ENCODE peak calls at places on chromosomes 1 and 21, in five cellular contexts. One of them, this sample, is unnamed.
A peak's percentile ranks its signal among the peaks of the same experiment; 100 is the strongest.

GRCh38 chr21:15768853-15769252 is 39.1 kb downstream of the USP25 start:
- DNase-seq in lower lobe of right lung: no peak
- DNase-seq in coronary artery: no peak
- DNase-seq in AG10803: no peak
- DNase-seq in heart right ventricle: no peak
- DNase-seq in this sample: no peak

GRCh38 chr1:45752014-45752413 is 1.6 kb upstream of the IPP start:
- DNase-seq in heart right ventricle: no peak
- DNase-seq in AG10803: no peak
- DNase-seq in coronary artery: no peak
- DNase-seq in lower lobe of right lung: no peak
- DNase-seq in this sample: no peak

GRCh38 chr1:245587435-245588105 is 432.8 kb downstream of the KIF26B start:
- DNase-seq in coronary artery: peak; percentile 36
- DNase-seq in AG10803: no peak
- DNase-seq in heart right ventricle: no peak
- DNase-seq in lower lobe of right lung: no peak
- DNase-seq in this sample: no peak

GRCh38 chr1:221274373-221274772 is 395.1 kb downstream of the HLX start:
- DNase-seq in AG10803: no peak
- DNase-seq in coronary artery: no peak
- DNase-seq in lower lobe of right lung: no peak
- DNase-seq in heart right ventricle: no peak
- DNase-seq in this sample: no peak

GRCh38 chr1:234881893-234882771 is 246.5 kb downstream of the TOMM20 start:
- DNase-seq in lower lobe of right lung: no peak
- DNase-seq in AG10803: no peak
- DNase-seq in coronary artery: no peak
- DNase-seq in heart right ventricle: no peak
- DNase-seq in this sample: no peak

GRCh38 chr1:8317647-8318360 is at the start of gene SLC45A1:
- DNase-seq in coronary artery: no peak
- DNase-seq in lower lobe of right lung: peak; percentile 85
- DNase-seq in heart right ventricle: peak; percentile 86
- DNase-seq in AG10803: peak; percentile 41
- DNase-seq in this sample: peak; percentile 74

GRCh38 chr1:31327381-31327780 is 30.5 kb downstream of the ZCCHC17 start:
- DNase-seq in heart right ventricle: no peak
- DNase-seq in lower lobe of right lung: no peak
- DNase-seq in AG10803: peak; percentile 40
- DNase-seq in coronary artery: no peak
- DNase-seq in this sample: no peak

GRCh38 chr1:209707308-209707707 is 2.7 kb downstream of the HSD11B1 start:
- DNase-seq in heart right ventricle: no peak
- DNase-seq in lower lobe of right lung: no peak
- DNase-seq in AG10803: no peak
- DNase-seq in coronary artery: no peak
- DNase-seq in this sample: no peak

GRCh38 chr1:147281950-147282349 is 39.5 kb downstream of the CHD1L start:
- DNase-seq in coronary artery: no peak
- DNase-seq in lower lobe of right lung: no peak
- DNase-seq in AG10803: no peak
- DNase-seq in heart right ventricle: no peak
- DNase-seq in this sample: no peak

GRCh38 chr1:195714248-195714647 is 894.0 kb downstream of the KCNT2 start:
- DNase-seq in AG10803: peak; percentile 48
- DNase-seq in lower lobe of right lung: no peak
- DNase-seq in coronary artery: no peak
- DNase-seq in heart right ventricle: no peak
- DNase-seq in this sample: no peak

GRCh38 chr1:14521602-14522001 is 76.9 kb upstream of the KAZN start:
- DNase-seq in AG10803: no peak
- DNase-seq in heart right ventricle: no peak
- DNase-seq in lower lobe of right lung: no peak
- DNase-seq in coronary artery: peak; percentile 36
- DNase-seq in this sample: no peak

GRCh38 chr1:45012639-45013278 is 705 bp downstream of the UROD start:
- DNase-seq in coronary artery: no peak
- DNase-seq in heart right ventricle: peak; percentile 82
- DNase-seq in AG10803: peak; percentile 65
- DNase-seq in lower lobe of right lung: peak; percentile 86
- DNase-seq in this sample: peak; percentile 85

GRCh38 chr1:214438530-214438929 is 112.9 kb downstream of the PTPN14 start:
- DNase-seq in lower lobe of right lung: no peak
- DNase-seq in coronary artery: no peak
- DNase-seq in AG10803: no peak
- DNase-seq in heart right ventricle: no peak
- DNase-seq in this sample: no peak

GRCh38 chr1:167400359-167400953 is 117.9 kb downstream of the CD247 start:
- DNase-seq in heart right ventricle: no peak
- DNase-seq in AG10803: no peak
- DNase-seq in coronary artery: no peak
- DNase-seq in lower lobe of right lung: no peak
- DNase-seq in this sample: no peak

GRCh38 chr1:48362901-48363300 is 109.1 kb downstream of the SPATA6 start:
- DNase-seq in heart right ventricle: no peak
- DNase-seq in AG10803: no peak
- DNase-seq in coronary artery: no peak
- DNase-seq in lower lobe of right lung: no peak
- DNase-seq in this sample: no peak

GRCh38 chr1:201020040-201020591 is 3.4 kb downstream of the KIF21B start:
- DNase-seq in heart right ventricle: no peak
- DNase-seq in coronary artery: no peak
- DNase-seq in lower lobe of right lung: no peak
- DNase-seq in AG10803: no peak
- DNase-seq in this sample: peak; percentile 71

GRCh38 chr1:8152731-8153702 is 126.9 kb upstream of the ERRFI1 start:
- DNase-seq in AG10803: no peak
- DNase-seq in coronary artery: no peak
- DNase-seq in heart right ventricle: no peak
- DNase-seq in lower lobe of right lung: peak; percentile 8
- DNase-seq in this sample: no peak

GRCh38 chr1:168654198-168654910 is 74.7 kb downstream of the DPT start:
- DNase-seq in lower lobe of right lung: no peak
- DNase-seq in AG10803: peak; percentile 46
- DNase-seq in heart right ventricle: no peak
- DNase-seq in coronary artery: no peak
- DNase-seq in this sample: no peak

GRCh38 chr1:46181343-46182260 is 5.3 kb upstream of the P3R3URF start:
- DNase-seq in heart right ventricle: no peak
- DNase-seq in AG10803: peak; percentile 49
- DNase-seq in coronary artery: no peak
- DNase-seq in lower lobe of right lung: no peak
- DNase-seq in this sample: peak; percentile 67

GRCh38 chr1:25447547-25447946 is 16.9 kb downstream of the MACO1 start:
- DNase-seq in heart right ventricle: no peak
- DNase-seq in coronary artery: no peak
- DNase-seq in lower lobe of right lung: no peak
- DNase-seq in AG10803: no peak
- DNase-seq in this sample: no peak

GRCh38 chr1:216064643-216065042 is 358.6 kb downstream of the USH2A start:
- DNase-seq in coronary artery: no peak
- DNase-seq in lower lobe of right lung: no peak
- DNase-seq in AG10803: no peak
- DNase-seq in heart right ventricle: no peak
- DNase-seq in this sample: no peak

GRCh38 chr1:226990133-226990716 is 50.1 kb downstream of the COQ8A start:
- DNase-seq in heart right ventricle: peak; percentile 33
- DNase-seq in AG10803: no peak
- DNase-seq in coronary artery: no peak
- DNase-seq in lower lobe of right lung: no peak
- DNase-seq in this sample: peak; percentile 88

GRCh38 chr1:224623743-224624333 is 7.7 kb downstream of the CNIH3 start:
- DNase-seq in heart right ventricle: no peak
- DNase-seq in coronary artery: no peak
- DNase-seq in AG10803: peak; percentile 91
- DNase-seq in lower lobe of right lung: no peak
- DNase-seq in this sample: peak; percentile 55

GRCh38 chr1:43527111-43527878 is 3.4 kb upstream of the PTPRF start:
- DNase-seq in lower lobe of right lung: no peak
- DNase-seq in heart right ventricle: no peak
- DNase-seq in coronary artery: no peak
- DNase-seq in AG10803: no peak
- DNase-seq in this sample: peak; percentile 27

GRCh38 chr1:176141449-176141848 is 65.6 kb downstream of the COP1 start:
- DNase-seq in heart right ventricle: no peak
- DNase-seq in coronary artery: no peak
- DNase-seq in lower lobe of right lung: no peak
- DNase-seq in AG10803: no peak
- DNase-seq in this sample: no peak

GRCh38 chr1:65309317-65310077 is at the start of gene DNAJC6:
- DNase-seq in AG10803: peak; percentile 60
- DNase-seq in heart right ventricle: peak; percentile 73
- DNase-seq in coronary artery: peak; percentile 76
- DNase-seq in lower lobe of right lung: peak; percentile 75
- DNase-seq in this sample: peak; percentile 83

GRCh38 chr1:65310078-65310587 is 790 bp downstream of the DNAJC6 start:
- DNase-seq in AG10803: no peak
- DNase-seq in heart right ventricle: peak; percentile 24
- DNase-seq in lower lobe of right lung: no peak
- DNase-seq in coronary artery: no peak
- DNase-seq in this sample: no peak

GRCh38 chr1:65308781-65309316 is 494 bp upstream of the DNAJC6 start:
- DNase-seq in heart right ventricle: no peak
- DNase-seq in lower lobe of right lung: no peak
- DNase-seq in coronary artery: no peak
- DNase-seq in AG10803: no peak
- DNase-seq in this sample: no peak
- H3K4me3 ChIP-seq in heart right ventricle: peak overlapping the region; percentile 41
- H3K4me3 ChIP-seq in lower lobe of right lung: peak overlapping the region; percentile 45
- H3K4me3 ChIP-seq in coronary artery: peak overlapping the region; percentile 64
- H3K4me3 ChIP-seq in AG10803: peak overlapping the region; percentile 55
- H3K4me3 ChIP-seq in this sample: no peak overlapping the region

DNA sequence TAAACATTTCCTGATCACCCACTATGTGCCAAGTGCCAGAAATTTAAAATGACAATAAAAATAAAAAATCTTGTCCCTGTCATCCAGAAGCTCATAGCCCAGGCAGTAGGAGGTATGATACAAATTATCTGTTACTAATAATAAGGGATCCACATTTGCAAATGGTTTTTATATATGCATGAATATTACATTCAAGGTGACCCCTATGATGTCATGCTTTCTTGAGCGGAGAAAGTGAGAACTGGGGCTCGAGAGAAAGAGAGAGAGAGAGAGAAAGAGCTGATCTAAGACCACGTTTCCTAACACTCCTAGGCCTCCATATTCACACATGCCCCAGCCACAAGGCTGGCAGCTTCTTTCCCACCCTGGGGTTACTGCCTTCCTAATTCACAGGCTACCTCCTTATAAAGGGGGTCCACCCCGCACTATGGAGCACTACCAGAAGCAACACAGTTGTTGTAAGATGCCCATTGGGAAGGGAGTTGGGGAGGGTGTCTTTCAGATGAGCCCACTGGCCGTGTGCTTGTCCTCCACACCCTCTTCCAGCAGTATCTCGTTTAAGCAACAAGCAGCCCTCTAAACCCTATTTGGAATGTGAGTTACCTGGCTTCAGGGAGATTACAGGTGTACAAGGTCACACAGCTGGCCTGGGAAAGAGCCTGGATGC is 28.8 kb upstream of the LRRN2 start:
- DNase-seq in AG10803: no peak
- DNase-seq in coronary artery: peak; percentile 17
- DNase-seq in heart right ventricle: no peak
- DNase-seq in lower lobe of right lung: no peak
- DNase-seq in this sample: no peak
- H3K4me3 ChIP-seq in AG10803: no peak overlapping the region
- H3K4me3 ChIP-seq in coronary artery: no peak overlapping the region
- H3K4me3 ChIP-seq in heart right ventricle: no peak overlapping the region
- H3K4me3 ChIP-seq in lower lobe of right lung: no peak overlapping the region
- H3K4me3 ChIP-seq in this sample: no peak overlapping the region

DNA sequence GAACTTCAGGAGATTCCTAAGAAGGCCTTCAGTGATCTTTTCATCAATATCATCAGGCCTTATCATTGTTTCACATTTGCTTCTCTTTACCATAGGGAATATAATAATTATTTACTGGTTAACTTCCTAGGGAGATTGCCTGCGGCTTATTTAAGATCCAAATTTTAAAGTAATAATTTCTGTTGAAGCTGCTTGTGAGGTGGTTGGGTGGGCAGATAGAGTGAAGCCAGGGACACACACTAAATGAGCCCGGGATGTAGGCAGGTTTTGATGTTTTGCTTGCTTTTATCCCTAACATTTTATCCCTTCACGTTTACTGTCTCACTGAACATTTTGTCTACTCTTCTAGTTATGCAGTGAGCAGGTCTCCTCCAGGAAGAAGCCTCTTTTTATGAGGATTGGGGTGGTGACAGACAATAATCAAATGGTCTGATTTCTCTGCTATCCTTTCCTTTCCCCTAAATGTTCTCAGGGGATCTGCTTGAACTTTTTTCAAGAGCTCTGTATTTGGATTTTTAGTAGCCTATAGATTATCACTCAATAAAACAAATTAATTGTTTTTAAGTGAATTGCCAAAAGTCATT is 164.7 kb downstream of the RUNX1 start:
- DNase-seq in lower lobe of right lung: no peak
- DNase-seq in AG10803: no peak
- DNase-seq in heart right ventricle: no peak
- DNase-seq in coronary artery: no peak
- DNase-seq in this sample: no peak
- H3K4me3 ChIP-seq in lower lobe of right lung: peak overlapping the region; percentile 70
- H3K4me3 ChIP-seq in AG10803: peak overlapping the region; percentile 81
- H3K4me3 ChIP-seq in heart right ventricle: no peak overlapping the region
- H3K4me3 ChIP-seq in coronary artery: peak overlapping the region; percentile 85
- H3K4me3 ChIP-seq in this sample: no peak overlapping the region

GRCh38 chr1:101312192-101312591 is 75.4 kb downstream of the S1PR1 start:
- DNase-seq in heart right ventricle: no peak
- DNase-seq in AG10803: no peak
- DNase-seq in lower lobe of right lung: no peak
- DNase-seq in coronary artery: no peak
- DNase-seq in this sample: no peak
- H3K4me3 ChIP-seq in heart right ventricle: no peak overlapping the region
- H3K4me3 ChIP-seq in AG10803: no peak overlapping the region
- H3K4me3 ChIP-seq in lower lobe of right lung: no peak overlapping the region
- H3K4me3 ChIP-seq in coronary artery: no peak overlapping the region
- H3K4me3 ChIP-seq in this sample: no peak overlapping the region

DNA sequence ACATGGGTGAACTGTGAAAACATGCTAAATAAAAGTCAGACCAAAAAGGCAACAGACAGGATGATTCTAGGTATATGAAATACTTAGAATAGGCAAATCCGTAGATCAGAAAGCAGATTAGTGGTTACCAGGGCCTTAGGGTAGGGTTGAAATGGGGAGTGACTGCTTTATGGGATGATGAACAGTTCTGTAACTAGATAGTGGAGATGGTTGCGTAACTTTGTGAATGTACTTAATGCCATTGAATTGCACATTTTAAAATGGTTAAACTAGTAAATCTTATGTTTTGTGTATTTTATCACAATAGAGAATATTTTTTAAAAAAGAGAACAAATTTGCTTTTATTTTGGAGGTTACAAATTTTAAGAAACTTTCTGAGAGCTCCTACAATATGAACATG is 17.4 kb downstream of the ZNF326 start:
- DNase-seq in heart right ventricle: no peak
- DNase-seq in AG10803: no peak
- DNase-seq in coronary artery: no peak
- DNase-seq in lower lobe of right lung: no peak
- DNase-seq in this sample: no peak
- H3K4me3 ChIP-seq in heart right ventricle: no peak overlapping the region
- H3K4me3 ChIP-seq in AG10803: no peak overlapping the region
- H3K4me3 ChIP-seq in coronary artery: no peak overlapping the region
- H3K4me3 ChIP-seq in lower lobe of right lung: no peak overlapping the region
- H3K4me3 ChIP-seq in this sample: no peak overlapping the region

This sample was measured in mucosa of descending colon.